ENCODE peak calls at places on chromosomes 4 and X, in five cellular contexts. T is HuH-7; W is bronchial epithelial cell; C is activated T-helper 1 cell treated with anti-CD3 and anti-CD28 coated beads, Interleukin-2, amount 50 U/mL, for 16 hours; K is ascending aorta. R is an unnamed sample.

GRCh38 chrX:86946569-86946968 is 571.0 kb upstream of the KLHL4 start:
- DNase-seq in C (no peak), W (peak), T (no peak), K (no peak), R (peak)

GRCh38 chrX:18883234-18883960 is 100.5 kb downstream of the PHKA2 start:
- DNase-seq in W (peak), T (no peak), C (no peak), K (no peak), R (no peak)

GRCh38 chr4:26181616-26182015 is 139.2 kb upstream of the RBPJ start:
- DNase-seq in C (no peak), K (no peak), W (peak), T (no peak), R (no peak)

GRCh38 chr4:101321481-101322042 is 25.8 kb downstream of the PPP3CA start:
- DNase-seq in C (no peak), W (no peak), K (no peak), T (no peak), R (no peak)

GRCh38 chr4:39480251-39480650 is 21.4 kb downstream of the LIAS start:
- DNase-seq in T (no peak), K (no peak), W (no peak), C (no peak), R (no peak)

GRCh38 chr4:176999943-177000543 is 207.3 kb upstream of the VEGFC start:
- DNase-seq in C (no peak), W (peak), K (no peak), T (no peak), R (no peak)

GRCh38 chr4:155592568-155593343 is 73.9 kb upstream of the GUCY1A1 start:
- DNase-seq in W (no peak), C (no peak), K (no peak), T (no peak), R (no peak)

GRCh38 chr4:133188433-133189175 is 39.5 kb downstream of the PCDH10 start:
- DNase-seq in W (no peak), K (no peak), T (no peak), C (no peak), R (no peak)

GRCh38 chr4:141654098-141654497 is 17.7 kb downstream of the IL15 start:
- DNase-seq in K (peak), T (no peak), W (peak), C (no peak), R (peak)

GRCh38 chr4:8709050-8709728 is 116.6 kb downstream of the CPZ start:
- DNase-seq in K (peak), W (no peak), C (no peak), T (no peak), R (no peak)

GRCh38 chr4:183354213-183354612 is 32.0 kb upstream of the CLDN24 start:
- DNase-seq in T (peak), K (peak), C (no peak), W (peak), R (no peak)

GRCh38 chr4:186820371-186820990 is 96.8 kb upstream of the FAT1 start:
- DNase-seq in K (no peak), C (no peak), W (no peak), T (no peak), R (no peak)

GRCh38 chrX:107826286-107827136 is 845 bp downstream of the MID2 start:
- DNase-seq in K (peak), T (peak), C (peak), W (peak), R (peak)

GRCh38 chr4:7076694-7077082 is 8.8 kb upstream of the GRPEL1 start:
- DNase-seq in C (no peak), K (no peak), W (no peak), T (no peak), R (no peak)

GRCh38 chrX:154813801-154814200 is 8.5 kb upstream of the MPP1 start:
- DNase-seq in C (no peak), K (no peak), T (no peak), W (no peak), R (no peak)

GRCh38 chrX:44060221-44060620 is 87.0 kb upstream of the NDP start:
- DNase-seq in T (no peak), W (no peak), K (no peak), C (no peak), R (no peak)

GRCh38 chrX:66074920-66075879 is 35.3 kb upstream of the VSIG4 start:
- DNase-seq in K (peak), C (no peak), W (no peak), T (no peak), R (no peak)

GRCh38 chr4:158209825-158210807 is at the start of gene TMEM144:
- DNase-seq in T (peak), K (peak), C (no peak), W (peak), R (peak)

R was measured in SW480.